ENCODE peak calls at places on chromosome 9, in nine cellular contexts. U is IMR-90, S is gastrocnemius medialis, R is B cell, A is AG04450, K is H9, D is endodermal cell, Z is mucosa of descending colon, M is breast epithelium. E is an unnamed sample.

GRCh38 chr9:134187821-134188420 is 23.6 kb upstream of the RNU6ATAC start:
- DNase-seq in U (no peak), S (no peak), R (no peak), A (no peak), K (no peak), D (peak), Z (peak), M (no peak), E (no peak)

GRCh38 chr9:3478549-3478953 is 47.2 kb downstream of the RFX3 start:
- DNase-seq in U (no peak), S (no peak), R (peak), A (no peak), K (no peak), D (no peak), Z (no peak), M (no peak), E (peak)

GRCh38 chr9:92467041-92467440 is 15.3 kb downstream of the ASPN start:
- DNase-seq in U (no peak), S (no peak), R (no peak), A (no peak), K (no peak), D (no peak), Z (no peak), M (no peak), E (no peak)

GRCh38 chr9:37026085-37026935 is 7.8 kb downstream of the PAX5 start:
- DNase-seq in U (no peak), S (no peak), R (peak), A (no peak), K (peak), D (peak), Z (no peak), M (no peak), E (no peak)

GRCh38 chr9:96217756-96218693 is 84.0 kb downstream of the HSD17B3 start:
- DNase-seq in U (peak), S (peak), R (peak), A (peak), K (peak), D (peak), Z (peak), M (no peak), E (peak)

GRCh38 chr9:118829334-118829733 is 539.9 kb downstream of the BRINP1 start:
- DNase-seq in U (no peak), S (no peak), R (no peak), A (no peak), K (no peak), D (no peak), Z (no peak), M (no peak), E (no peak)

GRCh38 chr9:70004310-70004709 is 39.3 kb upstream of the MAMDC2 start:
- DNase-seq in U (peak), S (no peak), R (no peak), A (no peak), K (no peak), D (no peak), Z (no peak), M (no peak), E (no peak)

GRCh38 chr9:115374724-115375268 is 256.8 kb upstream of the TNC start:
- DNase-seq in U (no peak), S (no peak), R (no peak), A (no peak), K (no peak), D (no peak), Z (no peak), M (no peak), E (peak)

GRCh38 chr9:100186356-100186755 is 87.3 kb downstream of the INVS start:
- DNase-seq in U (no peak), S (no peak), R (no peak), A (no peak), K (no peak), D (no peak), Z (no peak), M (no peak), E (no peak)

GRCh38 chr9:70362952-70363351 is 51.5 kb downstream of the KLF9 start:
- DNase-seq in U (peak), S (no peak), R (no peak), A (no peak), K (no peak), D (no peak), Z (no peak), M (no peak), E (peak)

GRCh38 chr9:93318441-93318840 is 133.0 kb upstream of the FAM120A start:
- DNase-seq in U (no peak), S (no peak), R (no peak), A (no peak), K (no peak), D (no peak), Z (no peak), M (no peak), E (no peak)

GRCh38 chr9:114638441-114638840 is 19.2 kb downstream of the TEX53 start:
- DNase-seq in U (no peak), S (no peak), R (no peak), A (no peak), K (no peak), D (no peak), Z (no peak), M (no peak), E (no peak)

GRCh38 chr9:125732562-125732961 is 14.6 kb upstream of the PBX3 start:
- DNase-seq in U (no peak), S (no peak), R (no peak), A (no peak), K (peak), D (peak), Z (no peak), M (no peak), E (no peak)

GRCh38 chr9:70517926-70518325 is 103.5 kb upstream of the KLF9 start:
- DNase-seq in U (no peak), S (no peak), R (no peak), A (no peak), K (no peak), D (no peak), Z (no peak), M (no peak), E (no peak)

GRCh38 chr9:81389569-81389993 is 299.8 kb downstream of the TLE1 start:
- DNase-seq in U (peak), S (no peak), R (no peak), A (peak), K (no peak), D (no peak), Z (no peak), M (peak), E (peak)

GRCh38 chr9:104227108-104227507 is 133.0 kb downstream of the SMC2 start:
- DNase-seq in U (no peak), S (no peak), R (no peak), A (no peak), K (no peak), D (no peak), Z (no peak), M (no peak), E (no peak)

GRCh38 chr9:105479846-105480245 is 32.0 kb downstream of the FSD1L start:
- DNase-seq in U (no peak), S (no peak), R (no peak), A (no peak), K (no peak), D (no peak), Z (no peak), M (no peak), E (no peak)

GRCh38 chr9:77432053-77432452 is 216.1 kb downstream of the GNA14 start:
- DNase-seq in U (no peak), S (no peak), R (no peak), A (no peak), K (no peak), D (no peak), Z (no peak), M (no peak), E (no peak)

GRCh38 chr9:131854334-131854733 is 114.5 kb upstream of the RAPGEF1 start:
- DNase-seq in U (no peak), S (no peak), R (no peak), A (no peak), K (no peak), D (no peak), Z (no peak), M (no peak), E (no peak)

GRCh38 chr9:131854906-131855504 is 115.1 kb upstream of the RAPGEF1 start:
- DNase-seq in U (peak), S (no peak), R (no peak), A (no peak), K (no peak), D (no peak), Z (no peak), M (no peak), E (no peak)

GRCh38 chr9:131853434-131853833 is 113.6 kb upstream of the RAPGEF1 start:
- DNase-seq in U (no peak), S (no peak), R (no peak), A (no peak), K (no peak), D (no peak), Z (no peak), M (no peak), E (no peak)

GRCh38 chr9:131860430-131860829 is 120.6 kb upstream of the RAPGEF1 start:
- DNase-seq in U (no peak), S (no peak), R (no peak), A (no peak), K (no peak), D (no peak), Z (no peak), M (no peak), E (no peak)

GRCh38 chr9:131856105-131856504 is 116.2 kb upstream of the RAPGEF1 start:
- DNase-seq in U (no peak), S (no peak), R (no peak), A (no peak), K (peak), D (peak), Z (no peak), M (no peak), E (no peak)
- TF ChIP-seq CTCF in U (no peak), S (no peak), R (no peak), A (no peak), K (peak), D (peak), Z (no peak), M (no peak), E (no peak)

GRCh38 chr9:110142868-110143866 is 64.8 kb downstream of the C9orf152 start:
- DNase-seq in U (no peak), S (no peak), R (peak), A (no peak), K (peak), D (peak), Z (no peak), M (no peak), E (no peak)
- TF ChIP-seq CTCF in U (peak), S (no peak), R (no peak), A (no peak), K (peak), D (peak), Z (no peak), M (no peak), E (no peak)

DNA sequence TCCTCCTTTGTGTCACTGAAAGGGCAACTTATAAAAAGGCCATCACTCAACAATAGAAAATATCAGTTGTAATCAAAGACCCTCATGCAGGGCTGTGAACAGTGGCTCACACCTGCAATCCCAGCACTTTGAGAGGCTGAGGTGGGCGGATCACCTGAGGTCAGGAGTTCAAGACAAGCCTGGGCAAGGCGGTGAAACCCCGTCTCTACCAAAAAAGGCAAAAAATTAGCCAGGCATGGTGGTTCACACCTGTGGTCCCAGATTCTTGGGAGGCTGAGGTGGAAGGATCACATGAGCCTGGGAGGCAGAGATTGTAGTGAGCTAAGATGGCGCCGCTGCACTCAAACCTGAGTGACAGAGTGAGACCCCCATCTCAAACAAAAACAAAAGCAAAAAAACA is 24.7 kb downstream of the GLDC start:
- DNase-seq in U (no peak), S (no peak), R (no peak), A (no peak), K (no peak), D (no peak), Z (no peak), M (no peak), E (no peak)
- TF ChIP-seq CTCF in U (no peak), S (no peak), R (no peak), A (no peak), K (no peak), D (no peak), Z (no peak), M (no peak), E (no peak)

DNA sequence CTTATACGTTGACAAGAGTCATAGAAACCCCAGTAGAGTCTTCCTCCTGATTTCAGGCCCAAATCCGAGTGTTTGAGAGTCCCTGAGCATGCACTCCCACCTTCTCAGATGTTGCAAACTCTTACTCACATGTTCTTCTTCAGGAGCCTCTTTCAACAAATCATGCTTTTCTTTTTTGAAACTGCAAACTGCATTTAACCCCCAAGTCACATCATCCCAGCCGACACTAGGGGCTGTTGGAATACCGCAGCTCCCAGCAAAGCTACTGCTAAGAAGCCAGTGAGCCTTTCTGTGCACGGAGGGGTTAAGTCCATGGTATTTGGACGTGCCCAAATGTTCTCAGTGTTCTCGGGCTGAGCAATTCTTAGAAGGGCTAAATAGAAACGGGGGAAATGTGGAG is 282.9 kb downstream of the NFIB start:
- DNase-seq in U (peak), S (no peak), R (no peak), A (peak), K (peak), D (peak), Z (no peak), M (no peak), E (peak)
- TF ChIP-seq CTCF in U (no peak), S (no peak), R (no peak), A (peak), K (peak), D (peak), Z (no peak), M (no peak), E (no peak)

GRCh38 chr9:132030626-132031325 is 48.9 kb downstream of the MED27 start:
- DNase-seq in U (no peak), S (no peak), R (no peak), A (no peak), K (no peak), D (no peak), Z (no peak), M (no peak), E (no peak)

GRCh38 chr9:132035679-132036078 is 44.0 kb downstream of the MED27 start:
- DNase-seq in U (no peak), S (no peak), R (no peak), A (no peak), K (no peak), D (no peak), Z (no peak), M (no peak), E (no peak)

GRCh38 chr9:132032584-132032945 is 47.1 kb downstream of the MED27 start:
- DNase-seq in U (no peak), S (no peak), R (no peak), A (no peak), K (peak), D (peak), Z (no peak), M (no peak), E (no peak)

GRCh38 chr9:132031467-132031866 is 48.2 kb downstream of the MED27 start:
- DNase-seq in U (no peak), S (no peak), R (no peak), A (no peak), K (no peak), D (no peak), Z (no peak), M (no peak), E (no peak)

GRCh38 chr9:132031869-132032583 is 47.6 kb downstream of the MED27 start:
- DNase-seq in U (no peak), S (no peak), R (no peak), A (no peak), K (no peak), D (no peak), Z (no peak), M (no peak), E (no peak)
- TF ChIP-seq CTCF in U (no peak), S (no peak), R (no peak), A (no peak), K (no peak), D (no peak), Z (no peak), M (no peak), E (no peak)

DNA sequence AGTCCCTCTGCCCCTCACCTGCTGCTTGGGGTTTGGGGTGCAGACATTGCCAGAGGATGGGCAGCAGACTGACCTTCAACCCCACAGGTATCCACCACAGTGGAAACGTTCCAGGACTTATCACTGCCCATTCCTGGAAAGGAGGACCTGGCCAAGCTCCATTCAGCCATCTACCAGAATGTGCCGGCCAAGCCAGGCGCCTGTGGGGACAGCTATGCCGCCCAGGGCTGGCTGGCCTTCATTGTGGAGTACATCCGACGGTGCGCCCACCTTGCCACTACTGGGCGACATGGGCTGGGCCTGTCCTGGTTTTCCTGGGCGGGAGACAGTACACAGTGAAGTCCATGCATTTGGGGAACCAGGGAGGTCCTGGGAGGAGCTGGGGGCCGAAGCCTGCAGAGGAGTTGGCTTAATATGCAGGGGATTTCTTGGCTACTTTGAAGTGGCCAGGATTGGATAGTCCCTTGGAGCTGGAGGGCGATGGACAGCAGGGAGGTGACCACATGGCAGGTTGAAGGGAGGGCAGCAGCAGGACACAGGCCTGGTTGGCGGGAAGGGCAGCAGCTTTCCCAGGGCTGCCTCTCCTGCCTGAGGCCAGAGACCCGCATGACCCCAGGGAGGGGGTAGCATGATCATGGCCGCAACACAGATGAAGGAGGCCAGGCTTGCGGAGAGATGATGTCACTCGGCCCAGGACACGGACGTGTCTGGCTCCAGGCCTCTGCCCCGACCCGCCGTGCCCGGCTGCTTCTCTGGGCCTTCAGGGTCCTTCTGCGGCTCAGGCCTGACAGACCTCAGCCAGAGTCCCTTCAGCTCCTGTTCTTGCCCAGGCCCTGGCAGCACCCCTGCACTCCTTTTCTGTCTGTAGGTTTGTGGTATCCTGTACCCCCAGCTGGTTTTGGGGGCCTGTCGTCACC is 34.6 kb downstream of the USP20 start:
- DNase-seq in U (no peak), S (no peak), R (no peak), A (no peak), K (peak), D (no peak), Z (no peak), M (no peak), E (no peak)
- TF ChIP-seq CTCF in U (no peak), S (no peak), R (no peak), A (no peak), K (no peak), D (no peak), Z (no peak), M (no peak), E (no peak)

GRCh38 chr9:2469681-2470141 is 151.9 kb upstream of the VLDLR start:
- DNase-seq in U (peak), S (no peak), R (no peak), A (no peak), K (peak), D (peak), Z (peak), M (no peak), E (no peak)
- TF ChIP-seq CTCF in U (peak), S (no peak), R (no peak), A (no peak), K (no peak), D (peak), Z (no peak), M (no peak), E (peak)

DNA sequence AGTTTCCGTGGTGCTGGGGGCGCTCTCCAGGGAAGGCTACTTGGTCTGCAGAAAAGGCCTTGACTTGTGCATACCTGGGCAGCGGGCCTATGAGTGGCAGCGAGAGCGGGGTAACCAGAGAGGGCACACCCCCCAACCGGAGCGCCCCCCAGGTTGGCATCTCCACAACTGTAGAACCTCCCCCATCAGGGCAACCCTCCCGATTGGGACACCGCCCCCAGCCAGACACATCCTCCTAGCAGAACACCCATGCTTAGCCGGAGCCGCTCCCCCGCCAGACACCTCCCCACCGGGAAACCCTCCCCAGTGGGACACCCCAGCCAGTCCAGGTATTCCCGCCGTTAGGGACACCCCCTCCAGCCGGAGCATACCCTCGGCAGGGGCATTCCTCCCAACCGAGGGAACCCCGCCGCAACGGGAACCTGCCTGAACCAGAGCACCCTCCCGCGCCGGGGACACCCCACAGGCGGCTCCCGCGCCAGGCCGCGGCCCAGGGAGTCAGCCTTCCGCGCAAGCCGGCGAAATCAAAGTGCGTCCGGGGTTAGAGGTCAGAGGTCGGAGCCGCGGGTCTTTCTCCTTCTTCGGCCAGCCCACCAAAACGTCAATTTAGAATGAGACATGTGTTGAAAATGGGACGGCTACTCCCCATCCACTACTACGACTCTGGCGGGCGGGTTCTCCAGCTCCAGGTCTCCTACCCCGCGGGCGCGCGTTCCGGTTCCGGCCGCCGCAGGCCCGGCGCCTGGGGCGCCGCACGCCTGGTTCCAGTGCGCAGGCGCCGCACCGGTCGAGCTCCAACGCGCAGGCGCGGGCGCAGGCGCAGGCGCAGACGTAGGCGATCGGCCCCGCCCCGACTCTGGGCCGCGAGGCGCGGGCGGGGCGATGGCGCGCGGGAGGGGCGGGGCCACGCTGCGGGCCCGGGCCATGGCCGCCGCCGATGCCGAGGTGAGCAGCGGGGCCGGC is at the start of gene EHMT1:
- DNase-seq in U (peak), S (peak), R (peak), A (peak), K (peak), D (peak), Z (peak), M (peak), E (peak)
- TF ChIP-seq CTCF in U (peak), S (no peak), R (no peak), A (no peak), K (no peak), D (no peak), Z (no peak), M (no peak), E (no peak)

E was measured in bronchial epithelial cell.